ENCODE peak calls at places on chromosomes 3 and 15, in seven cellular contexts. One of them, this sample, is unnamed.

GRCh38 chr3:21356402-21356801 is 394.6 kb downstream of the ZNF385D start:
- DNase-seq in stimulated activated CD8-positive, alpha-beta memory T cell treated with anti-CD3 and anti-CD28 coated beads, Interleukin-15, amount 100 ng/mL, for 1 hour: no peak
- DNase-seq in stimulated activated CD4-positive, alpha-beta T cell treated with anti-CD3 and anti-CD28 coated beads, Interleukin-15, amount 100 ng/mL, for 1 hour: no peak
- DNase-seq in iris pigment epithelial cell: peak
- DNase-seq in ELR: no peak
- DNase-seq in non-pigmented ciliary epithelial cell: no peak
- DNase-seq in GM10248: no peak
- DNase-seq in this sample: no peak

GRCh38 chr3:128348805-128349531 is 117.7 kb downstream of the DNAJB8 start:
- DNase-seq in stimulated activated CD4-positive, alpha-beta T cell treated with anti-CD3 and anti-CD28 coated beads, Interleukin-15, amount 100 ng/mL, for 1 hour: no peak
- DNase-seq in stimulated activated CD8-positive, alpha-beta memory T cell treated with anti-CD3 and anti-CD28 coated beads, Interleukin-15, amount 100 ng/mL, for 1 hour: no peak
- DNase-seq in iris pigment epithelial cell: no peak
- DNase-seq in GM10248: no peak
- DNase-seq in ELR: peak
- DNase-seq in non-pigmented ciliary epithelial cell: no peak
- DNase-seq in this sample: no peak

GRCh38 chr3:71725279-71725991 is at the start of gene EIF4E3:
- DNase-seq in iris pigment epithelial cell: peak
- DNase-seq in non-pigmented ciliary epithelial cell: no peak
- DNase-seq in stimulated activated CD8-positive, alpha-beta memory T cell treated with anti-CD3 and anti-CD28 coated beads, Interleukin-15, amount 100 ng/mL, for 1 hour: no peak
- DNase-seq in GM10248: peak
- DNase-seq in ELR: peak
- DNase-seq in stimulated activated CD4-positive, alpha-beta T cell treated with anti-CD3 and anti-CD28 coated beads, Interleukin-15, amount 100 ng/mL, for 1 hour: peak
- DNase-seq in this sample: peak

GRCh38 chr3:58023536-58023935 is 15.3 kb downstream of the FLNB start:
- DNase-seq in stimulated activated CD8-positive, alpha-beta memory T cell treated with anti-CD3 and anti-CD28 coated beads, Interleukin-15, amount 100 ng/mL, for 1 hour: no peak
- DNase-seq in ELR: no peak
- DNase-seq in stimulated activated CD4-positive, alpha-beta T cell treated with anti-CD3 and anti-CD28 coated beads, Interleukin-15, amount 100 ng/mL, for 1 hour: no peak
- DNase-seq in GM10248: no peak
- DNase-seq in iris pigment epithelial cell: no peak
- DNase-seq in non-pigmented ciliary epithelial cell: no peak
- DNase-seq in this sample: no peak

GRCh38 chr3:94360982-94361381 is 298.1 kb downstream of the NSUN3 start:
- DNase-seq in stimulated activated CD4-positive, alpha-beta T cell treated with anti-CD3 and anti-CD28 coated beads, Interleukin-15, amount 100 ng/mL, for 1 hour: no peak
- DNase-seq in stimulated activated CD8-positive, alpha-beta memory T cell treated with anti-CD3 and anti-CD28 coated beads, Interleukin-15, amount 100 ng/mL, for 1 hour: no peak
- DNase-seq in non-pigmented ciliary epithelial cell: no peak
- DNase-seq in ELR: no peak
- DNase-seq in GM10248: no peak
- DNase-seq in iris pigment epithelial cell: peak
- DNase-seq in this sample: no peak

GRCh38 chr3:171971919-171972526 is 67.4 kb upstream of the FNDC3B start:
- DNase-seq in non-pigmented ciliary epithelial cell: no peak
- DNase-seq in GM10248: no peak
- DNase-seq in stimulated activated CD8-positive, alpha-beta memory T cell treated with anti-CD3 and anti-CD28 coated beads, Interleukin-15, amount 100 ng/mL, for 1 hour: no peak
- DNase-seq in stimulated activated CD4-positive, alpha-beta T cell treated with anti-CD3 and anti-CD28 coated beads, Interleukin-15, amount 100 ng/mL, for 1 hour: no peak
- DNase-seq in ELR: no peak
- DNase-seq in iris pigment epithelial cell: peak
- DNase-seq in this sample: no peak

GRCh38 chr3:187211532-187212274 is 14.4 kb downstream of the RTP1 start:
- DNase-seq in iris pigment epithelial cell: peak
- DNase-seq in GM10248: no peak
- DNase-seq in non-pigmented ciliary epithelial cell: no peak
- DNase-seq in stimulated activated CD4-positive, alpha-beta T cell treated with anti-CD3 and anti-CD28 coated beads, Interleukin-15, amount 100 ng/mL, for 1 hour: no peak
- DNase-seq in stimulated activated CD8-positive, alpha-beta memory T cell treated with anti-CD3 and anti-CD28 coated beads, Interleukin-15, amount 100 ng/mL, for 1 hour: no peak
- DNase-seq in ELR: peak
- DNase-seq in this sample: no peak

GRCh38 chr3:14204605-14205284 is 26.1 kb downstream of the LSM3 start:
- DNase-seq in stimulated activated CD8-positive, alpha-beta memory T cell treated with anti-CD3 and anti-CD28 coated beads, Interleukin-15, amount 100 ng/mL, for 1 hour: no peak
- DNase-seq in iris pigment epithelial cell: peak
- DNase-seq in GM10248: no peak
- DNase-seq in ELR: no peak
- DNase-seq in non-pigmented ciliary epithelial cell: no peak
- DNase-seq in stimulated activated CD4-positive, alpha-beta T cell treated with anti-CD3 and anti-CD28 coated beads, Interleukin-15, amount 100 ng/mL, for 1 hour: no peak
- DNase-seq in this sample: peak

GRCh38 chr15:40982855-40983254 is 29.6 kb downstream of the CHAC1 start:
- DNase-seq in ELR: peak
- DNase-seq in stimulated activated CD4-positive, alpha-beta T cell treated with anti-CD3 and anti-CD28 coated beads, Interleukin-15, amount 100 ng/mL, for 1 hour: no peak
- DNase-seq in stimulated activated CD8-positive, alpha-beta memory T cell treated with anti-CD3 and anti-CD28 coated beads, Interleukin-15, amount 100 ng/mL, for 1 hour: no peak
- DNase-seq in non-pigmented ciliary epithelial cell: peak
- DNase-seq in iris pigment epithelial cell: peak
- DNase-seq in GM10248: no peak
- DNase-seq in this sample: no peak

GRCh38 chr3:191334359-191334893 is 4.1 kb upstream of the UTS2B start:
- DNase-seq in stimulated activated CD4-positive, alpha-beta T cell treated with anti-CD3 and anti-CD28 coated beads, Interleukin-15, amount 100 ng/mL, for 1 hour: no peak
- DNase-seq in non-pigmented ciliary epithelial cell: no peak
- DNase-seq in ELR: no peak
- DNase-seq in iris pigment epithelial cell: no peak
- DNase-seq in stimulated activated CD8-positive, alpha-beta memory T cell treated with anti-CD3 and anti-CD28 coated beads, Interleukin-15, amount 100 ng/mL, for 1 hour: no peak
- DNase-seq in GM10248: no peak
- DNase-seq in this sample: no peak

GRCh38 chr15:38208779-38209178 is 43.9 kb upstream of the SPRED1 start:
- DNase-seq in stimulated activated CD8-positive, alpha-beta memory T cell treated with anti-CD3 and anti-CD28 coated beads, Interleukin-15, amount 100 ng/mL, for 1 hour: no peak
- DNase-seq in ELR: no peak
- DNase-seq in GM10248: no peak
- DNase-seq in iris pigment epithelial cell: no peak
- DNase-seq in stimulated activated CD4-positive, alpha-beta T cell treated with anti-CD3 and anti-CD28 coated beads, Interleukin-15, amount 100 ng/mL, for 1 hour: no peak
- DNase-seq in non-pigmented ciliary epithelial cell: no peak
- DNase-seq in this sample: no peak

GRCh38 chr3:191282262-191283215 is 46.7 kb upstream of the CCDC50 start:
- DNase-seq in GM10248: no peak
- DNase-seq in stimulated activated CD8-positive, alpha-beta memory T cell treated with anti-CD3 and anti-CD28 coated beads, Interleukin-15, amount 100 ng/mL, for 1 hour: no peak
- DNase-seq in non-pigmented ciliary epithelial cell: no peak
- DNase-seq in iris pigment epithelial cell: peak
- DNase-seq in ELR: no peak
- DNase-seq in stimulated activated CD4-positive, alpha-beta T cell treated with anti-CD3 and anti-CD28 coated beads, Interleukin-15, amount 100 ng/mL, for 1 hour: no peak
- DNase-seq in this sample: no peak

This sample was measured in gastrocnemius medialis.